ENCODE peak calls at places on chromosomes 3 and 15, in five cellular contexts. N is HepG2, D is A549, S is GM12878, Y is K562. G is an unnamed sample.

GRCh38 chr15:42729409-42729808 is 7.5 kb downstream of the CDAN1 start:
- DNase-seq in N (no peak), D (no peak), Y (no peak), S (no peak), G (no peak)

GRCh38 chr3:9340450-9341009 is 22.3 kb upstream of the THUMPD3 start:
- DNase-seq in D (peak; percentile 62), Y (no peak), N (peak; percentile 41), S (no peak), G (no peak)

GRCh38 chr15:83287541-83288027 is 3.1 kb upstream of the BNC1 start:
- DNase-seq in S (no peak), Y (no peak), D (peak; percentile 72), N (no peak), G (no peak)

GRCh38 chr15:70854669-70854976 is 666 bp upstream of the LARP6 start:
- DNase-seq in Y (no peak), N (no peak), S (no peak), D (peak; percentile 55), G (peak; percentile 26)

GRCh38 chr3:194101592-194102432 is 34.1 kb upstream of the HES1 start:
- DNase-seq in N (peak; percentile 90), Y (no peak), D (peak; percentile 29), S (no peak), G (no peak)

GRCh38 chr3:183918178-183918577 is 33.5 kb upstream of the PARL start:
- DNase-seq in D (no peak), Y (no peak), N (no peak), S (no peak), G (no peak)

GRCh38 chr3:24451461-24452099 is 43.1 kb downstream of the THRB start:
- DNase-seq in D (peak; percentile 64), S (no peak), Y (no peak), N (peak; percentile 99), G (no peak)

GRCh38 chr3:40109641-40110490 is 199.6 kb upstream of the EIF1B start:
- DNase-seq in Y (no peak), N (peak; percentile 24), D (no peak), S (no peak), G (peak; percentile 71)

GRCh38 chr3:4223783-4224182 is 79.4 kb upstream of the SETMAR start:
- DNase-seq in D (no peak), S (no peak), Y (no peak), N (no peak), G (no peak)

GRCh38 chr3:43035801-43036340 is 56.8 kb downstream of the GASK1A start:
- DNase-seq in Y (no peak), S (no peak), N (no peak), D (no peak), G (no peak)

GRCh38 chr15:27592036-27592725 is 506.9 kb downstream of the OCA2 start:
- DNase-seq in D (no peak), Y (no peak), S (no peak), N (no peak), G (peak; percentile 32)

GRCh38 chr3:156957715-156958114 is 131.6 kb downstream of the LEKR1 start:
- DNase-seq in S (peak; percentile 54), D (no peak), N (no peak), Y (no peak), G (no peak)

GRCh38 chr3:58029842-58030584 is 21.8 kb downstream of the FLNB start:
- DNase-seq in S (no peak), D (no peak), Y (no peak), N (no peak), G (no peak)

GRCh38 chr3:15750879-15751278 is 46.9 kb downstream of the ANKRD28 start:
- DNase-seq in N (no peak), D (no peak), S (no peak), Y (no peak), G (no peak)

GRCh38 chr3:11410564-11410963 is 138.4 kb downstream of the ATG7 start:
- DNase-seq in N (no peak), S (no peak), D (no peak), Y (no peak), G (no peak)

GRCh38 chr3:130276203-130276803 is 69.2 kb upstream of the COL6A5 start:
- DNase-seq in Y (peak; percentile 56), S (no peak), N (peak; percentile 24), D (peak; percentile 39), G (peak; percentile 82)

GRCh38 chr3:143439785-143440184 is 320.2 kb downstream of the CHST2 start:
- DNase-seq in Y (no peak), D (no peak), N (no peak), S (no peak), G (no peak)

GRCh38 chr3:171285287-171285686 is 174.9 kb downstream of the TNIK start:
- DNase-seq in N (no peak), S (peak; percentile 66), Y (no peak), D (no peak), G (no peak)

GRCh38 chr3:139676634-139677197 is 1.1 kb downstream of the NMNAT3 start:
- DNase-seq in S (no peak), N (no peak), Y (no peak), D (no peak), G (no peak)

GRCh38 chr3:53166781-53167291 is 5.8 kb downstream of the PRKCD start:
- DNase-seq in Y (no peak), N (no peak), D (no peak), S (no peak), G (no peak)

GRCh38 chr3:196659901-196660351 is 20.4 kb downstream of the NRROS start:
- DNase-seq in Y (no peak), D (no peak), N (no peak), S (no peak), G (no peak)

GRCh38 chr15:34851751-34852150 is 56.4 kb upstream of the ACTC1 start:
- DNase-seq in S (no peak), Y (no peak), N (no peak), D (no peak), G (no peak)

DNA sequence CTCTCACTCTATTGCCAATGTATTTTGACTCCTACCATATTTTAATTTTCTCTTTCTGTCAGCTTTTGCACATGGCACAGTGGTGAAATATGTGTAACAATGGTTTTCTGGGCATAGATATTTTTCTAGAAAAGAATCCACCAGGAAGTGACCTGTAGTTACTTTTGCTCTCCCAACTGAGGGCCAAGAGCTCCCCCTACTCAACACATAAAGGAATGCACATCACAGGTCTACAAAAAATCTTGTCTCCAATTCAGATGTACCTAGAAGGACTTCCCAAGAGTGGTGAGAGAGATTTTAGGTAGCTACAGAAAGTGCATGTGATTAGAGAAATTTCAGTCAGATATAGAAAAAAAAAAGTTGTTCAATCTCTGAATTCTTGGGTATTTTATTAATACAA is 15.6 kb downstream of the CPA3 start:
- DNase-seq in N (peak; percentile 33), Y (no peak), S (no peak), D (peak; percentile 47), G (peak; percentile 72)
- TF ChIP-seq JUNB in N (no peak), Y (no peak), S (no peak), D (no peak), G (no peak)

GRCh38 chr3:49017978-49018706 is at the start of gene DALRD3:
- DNase-seq in S (no peak), N (peak; percentile 72), D (peak; percentile 72), Y (peak; percentile 60), G (peak; percentile 92)
- TF ChIP-seq REST in S (no peak), N (no peak), D (no peak), Y (peak; percentile 52), G (no peak)

GRCh38 chr3:107394502-107394901 is 17.3 kb downstream of the CCDC54 start:
- DNase-seq in N (no peak), S (no peak), Y (no peak), D (no peak), G (peak; percentile 27)
- TF ChIP-seq JUNB in N (no peak), S (no peak), Y (no peak), D (no peak), G (no peak)

GRCh38 chr3:153215497-153215896 is 53.5 kb downstream of the RAP2B start:
- DNase-seq in N (no peak), D (no peak), Y (no peak), S (no peak), G (no peak)

GRCh38 chr3:153210660-153211059 is 48.6 kb downstream of the RAP2B start:
- DNase-seq in N (no peak), D (no peak), S (no peak), Y (no peak), G (no peak)

GRCh38 chr3:153210116-153210515 is 48.1 kb downstream of the RAP2B start:
- DNase-seq in D (no peak), S (no peak), Y (peak; percentile 15), N (no peak), G (peak; percentile 57)

GRCh38 chr3:153209596-153209995 is 47.6 kb downstream of the RAP2B start:
- DNase-seq in D (peak; percentile 16), Y (no peak), N (no peak), S (no peak), G (peak; percentile 91)
- TF ChIP-seq REST in D (no peak), Y (no peak), N (no peak), S (no peak), G (no peak)

DNA sequence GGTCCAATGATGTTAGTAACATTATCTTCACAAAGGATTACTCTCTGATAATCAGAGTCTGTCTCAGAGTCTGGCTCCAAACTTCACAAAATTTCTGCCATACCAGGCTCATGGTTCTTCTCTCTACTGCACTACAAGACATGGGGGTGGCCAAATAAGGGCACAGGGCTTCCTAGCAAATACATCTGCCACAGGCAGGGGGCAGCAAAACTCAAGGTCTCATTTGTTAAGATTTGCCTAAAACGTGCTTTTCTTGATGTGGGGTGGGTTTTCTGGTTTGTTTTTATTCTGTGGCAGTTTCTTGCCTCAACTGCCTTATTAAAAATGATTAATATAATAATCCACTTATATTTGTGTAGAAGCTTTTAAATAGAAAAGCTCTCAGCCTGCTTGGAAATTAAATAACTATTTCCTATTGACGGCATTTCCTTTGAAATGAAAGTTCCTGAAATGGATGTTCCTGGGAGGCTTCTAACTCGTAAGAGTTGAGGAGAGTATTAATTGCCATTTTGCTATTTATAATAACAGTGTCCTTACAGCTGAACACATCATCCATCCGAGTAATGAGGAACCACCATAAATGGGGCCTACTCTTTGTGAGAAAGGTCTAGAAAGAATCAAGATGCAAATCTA is 53.8 kb downstream of the SST start:
- DNase-seq in N (peak; percentile 35), Y (peak; percentile 47), S (no peak), D (peak; percentile 61), G (peak; percentile 90)
- TF ChIP-seq JUNB in N (no peak), Y (no peak), S (no peak), D (no peak), G (no peak)

DNA sequence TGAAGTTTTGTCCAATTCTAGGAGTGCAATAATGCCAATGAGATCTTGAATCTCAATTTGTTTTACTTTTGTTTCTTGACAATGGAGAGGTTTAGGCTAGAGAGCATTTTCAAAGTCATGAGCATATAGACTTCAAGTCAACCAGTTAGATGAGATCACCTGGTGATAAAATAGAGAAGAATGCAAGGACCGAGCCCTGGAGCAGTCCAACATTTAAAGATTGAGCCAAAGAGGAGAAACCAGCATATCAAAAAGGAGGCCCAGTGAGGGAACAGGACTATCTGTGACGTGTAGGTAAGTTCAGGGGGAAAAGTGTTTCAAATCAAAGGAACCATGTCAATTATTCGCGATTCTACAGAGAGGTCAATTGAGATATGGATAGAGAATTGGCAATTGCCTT is 1.7 kb upstream of the PIAS1 start:
- DNase-seq in D (no peak), Y (no peak), N (no peak), S (no peak), G (no peak)
- TF ChIP-seq REST in D (no peak), Y (no peak), N (no peak), S (no peak), G (no peak)

GRCh38 chr15:81516461-81516860 is 142.4 kb upstream of the TMC3 start:
- DNase-seq in N (no peak), S (no peak), Y (no peak), D (no peak), G (no peak)
- TF ChIP-seq JUNB in N (no peak), S (no peak), Y (no peak), D (no peak), G (no peak)